ENCODE peak calls at places on chromosomes 5 and 9, in seven cellular contexts. S is HT-29, H is upper lobe of right lung, Y is cardiac muscle cell, J is left lung, U is OCI-LY7, F is B cell. O is an unnamed sample.

GRCh38 chr5:95986001-95986400 is 24.4 kb upstream of the ELL2 start:
- DNase-seq in Y (no peak), S (no peak), U (no peak), F (no peak), H (no peak), J (no peak), O (no peak)

GRCh38 chr5:179225387-179225786 is 119.9 kb downstream of the ADAMTS2 start:
- DNase-seq in S (no peak), Y (no peak), U (no peak), H (no peak), J (peak), F (no peak), O (no peak)

GRCh38 chr5:150301170-150301505 is 1.6 kb downstream of the ARSI start:
- DNase-seq in U (no peak), Y (peak), S (no peak), J (no peak), F (no peak), H (no peak), O (no peak)

GRCh38 chr5:2193142-2193922 is 310.6 kb upstream of the IRX4 start:
- DNase-seq in H (no peak), U (no peak), S (no peak), J (no peak), F (no peak), Y (no peak), O (no peak)

GRCh38 chr5:151427258-151427657 is 20.1 kb upstream of the SLC36A1 start:
- DNase-seq in H (no peak), J (no peak), F (peak), U (peak), S (no peak), Y (no peak), O (no peak)

GRCh38 chr5:171312129-171312819 is 3.2 kb downstream of the TLX3 start:
- DNase-seq in J (no peak), H (peak), U (no peak), Y (no peak), F (no peak), S (no peak), O (no peak)

GRCh38 chr9:7358876-7359275 is 440.7 kb downstream of the DMAC1 start:
- DNase-seq in Y (peak), U (no peak), S (no peak), J (no peak), F (no peak), H (no peak), O (no peak)

GRCh38 chr9:129665008-129665771 is at the start of gene PRRX2:
- DNase-seq in S (no peak), J (no peak), U (no peak), Y (peak), F (peak), H (no peak), O (no peak)

GRCh38 chr9:104144336-104144735 is 50.2 kb downstream of the SMC2 start:
- DNase-seq in Y (no peak), H (no peak), S (no peak), U (no peak), J (no peak), F (no peak), O (no peak)

GRCh38 chr9:6024035-6024554 is 8.7 kb upstream of the RANBP6 start:
- DNase-seq in H (no peak), F (peak), S (peak), Y (no peak), U (peak), J (no peak), O (no peak)

GRCh38 chr5:1252681-1253080 is 27.5 kb downstream of the SLC6A18 start:
- DNase-seq in Y (no peak), U (no peak), F (no peak), S (no peak), H (no peak), J (no peak), O (no peak)

GRCh38 chr9:129671519-129671918 is 6.1 kb downstream of the PRRX2 start:
- DNase-seq in J (no peak), S (no peak), Y (no peak), U (no peak), H (no peak), F (no peak), O (no peak)

GRCh38 chr9:132042324-132042723 is 37.3 kb downstream of the MED27 start:
- DNase-seq in H (no peak), U (no peak), S (no peak), J (no peak), Y (peak), F (no peak), O (peak)

GRCh38 chr9:34624475-34624984 is 4.2 kb upstream of the DCTN3 start:
- DNase-seq in U (no peak), Y (no peak), H (no peak), S (no peak), J (no peak), F (no peak), O (no peak)

GRCh38 chr9:110850401-110851135 is 182.0 kb downstream of the MUSK start:
- DNase-seq in H (no peak), Y (no peak), S (peak), F (no peak), J (no peak), U (no peak), O (no peak)

GRCh38 chr5:79743846-79744605 is 54.4 kb downstream of the CMYA5 start:
- DNase-seq in F (no peak), S (no peak), Y (no peak), J (no peak), U (no peak), H (no peak), O (no peak)

GRCh38 chr5:54329731-54330709 is 19.6 kb upstream of the ARL15 start:
- DNase-seq in H (no peak), S (peak), J (no peak), Y (peak), U (no peak), F (no peak), O (no peak)

GRCh38 chr5:53446908-53447307 is 33.5 kb upstream of the FST start:
- DNase-seq in Y (peak), J (no peak), F (no peak), S (no peak), H (no peak), U (no peak), O (no peak)

GRCh38 chr9:27586200-27586599 is 12.9 kb upstream of the C9orf72 start:
- DNase-seq in Y (no peak), H (no peak), J (no peak), S (no peak), U (no peak), F (no peak), O (no peak)

GRCh38 chr5:110625376-110625999 is 101.0 kb downstream of the TMEM232 start:
- DNase-seq in J (no peak), S (peak), Y (peak), U (peak), F (peak), H (no peak), O (peak)

GRCh38 chr9:114246558-114246957 is 76.3 kb upstream of the ORM1 start:
- DNase-seq in H (no peak), U (no peak), Y (no peak), J (no peak), F (no peak), S (no peak), O (no peak)

GRCh38 chr5:1121891-1122290 is 10.0 kb upstream of the SLC12A7 start:
- DNase-seq in Y (no peak), U (no peak), S (no peak), J (no peak), F (no peak), H (no peak), O (no peak)

GRCh38 chr9:25716220-25716872 is 38.1 kb upstream of the TUSC1 start:
- DNase-seq in H (no peak), S (peak), F (no peak), U (peak), Y (peak), J (no peak), O (no peak)

GRCh38 chr9:125650271-125650737 is 56.7 kb downstream of the MAPKAP1 start:
- DNase-seq in Y (peak), U (peak), S (no peak), H (no peak), F (peak), J (no peak), O (no peak)

GRCh38 chr9:135039266-135039870 is 48.1 kb upstream of the OLFM1 start:
- DNase-seq in J (no peak), H (peak), F (no peak), S (no peak), U (no peak), Y (no peak), O (no peak)

GRCh38 chr5:112691758-112692157 is 45.9 kb upstream of the APC start:
- DNase-seq in F (peak), Y (peak), H (no peak), S (peak), J (no peak), U (peak), O (peak)

GRCh38 chr5:159094745-159095144 is 5.0 kb downstream of the EBF1 start:
- DNase-seq in Y (peak), H (no peak), S (peak), J (no peak), U (peak), F (peak), O (no peak)

GRCh38 chr5:136809382-136809781 is 444.0 kb upstream of the TRPC7 start:
- DNase-seq in S (no peak), F (no peak), H (no peak), U (no peak), J (no peak), Y (no peak), O (no peak)

GRCh38 chr9:126439402-126439765 is 112.8 kb downstream of the MVB12B start:
- DNase-seq in Y (peak), H (no peak), U (no peak), S (no peak), F (no peak), J (no peak), O (no peak)

GRCh38 chr5:146399446-146399845 is 47.7 kb upstream of the TCERG1 start:
- DNase-seq in U (no peak), F (no peak), S (no peak), Y (no peak), J (no peak), H (no peak), O (no peak)

GRCh38 chr5:143541943-143542797 is 138.7 kb upstream of the NR3C1 start:
- DNase-seq in H (no peak), S (no peak), U (no peak), F (no peak), Y (no peak), J (no peak), O (no peak)

GRCh38 chr9:69900406-69900805 is 79.8 kb downstream of the CFAP95 start:
- DNase-seq in H (no peak), U (no peak), S (no peak), J (no peak), Y (no peak), F (no peak), O (no peak)

GRCh38 chr9:21556581-21557427 is 74.7 kb upstream of the IFNE start:
- DNase-seq in S (peak), J (no peak), F (no peak), U (no peak), H (no peak), Y (peak), O (no peak)